ENCODE peak calls at places on chromosomes 1 and 21, in five cellular contexts. A is AG08396, W is glomerular endothelial cell, H is small intestine, E is kidney. U is an unnamed sample.
A peak's percentile ranks its signal among the peaks of the same experiment; 100 is the strongest.

GRCh38 chr1:99754055-99754626 is 12.3 kb downstream of the FRRS1 start:
- DNase-seq in A (no peak), W (no peak), E (no peak), H (no peak), U (no peak)

GRCh38 chr1:188244681-188245080 is 1415.9 kb downstream of the PLA2G4A start:
- DNase-seq in H (no peak), W (no peak), A (no peak), E (no peak), U (no peak)

GRCh38 chr21:17454315-17455027 is 58.4 kb upstream of the CXADR start:
- DNase-seq in E (no peak), A (peak; percentile 39), W (no peak), H (no peak), U (peak; percentile 82)

GRCh38 chr1:174995121-174995520 is 4.6 kb upstream of the CACYBP start:
- DNase-seq in H (no peak), W (no peak), E (no peak), A (no peak), U (no peak)

GRCh38 chr1:182149411-182149965 is 88.0 kb upstream of the ZNF648 start:
- DNase-seq in H (no peak), W (no peak), A (peak; percentile 56), E (no peak), U (no peak)

GRCh38 chr1:207966521-207966920 is 55.6 kb upstream of the CD34 start:
- DNase-seq in W (no peak), H (no peak), E (no peak), A (no peak), U (no peak)

GRCh38 chr21:42009018-42009830 is 936 bp downstream of the ZBTB21 start:
- DNase-seq in H (peak; percentile 43), E (peak; percentile 89), A (peak; percentile 50), W (no peak), U (peak; percentile 82)

GRCh38 chr1:169105434-169106094 is 926 bp upstream of the ATP1B1 start:
- DNase-seq in H (peak; percentile 94), E (peak; percentile 98), A (peak; percentile 33), W (no peak), U (peak; percentile 68)

GRCh38 chr21:32516729-32517649 is 68.3 kb downstream of the TCP10L start:
- DNase-seq in W (no peak), A (peak; percentile 33), H (no peak), E (no peak), U (peak; percentile 90)

GRCh38 chr1:222124602-222125001 is 382.7 kb upstream of the DUSP10 start:
- DNase-seq in H (peak; percentile 1), A (no peak), W (no peak), E (no peak), U (no peak)

GRCh38 chr1:230747886-230748800 is 955 bp downstream of the CAPN9 start:
- DNase-seq in W (no peak), A (no peak), H (peak; percentile 53), E (no peak), U (no peak)

GRCh38 chr1:183025782-183026774 is 2.9 kb downstream of the LAMC1 start:
- DNase-seq in A (no peak), W (no peak), E (no peak), H (no peak), U (peak; percentile 56)

GRCh38 chr1:169892819-169893644 is 664 bp downstream of the SCYL3 start:
- DNase-seq in H (peak; percentile 40), A (peak; percentile 67), W (no peak), E (peak; percentile 85), U (peak; percentile 80)

GRCh38 chr1:2554621-2555387 is 1.4 kb upstream of the TNFRSF14 start:
- DNase-seq in W (no peak), E (no peak), A (no peak), H (peak; percentile 57), U (peak; percentile 93)

GRCh38 chr1:61163355-61163754 is 81.0 kb downstream of the NFIA start:
- DNase-seq in H (no peak), W (no peak), A (no peak), E (no peak), U (no peak)

GRCh38 chr1:61742620-61743431 is 546 bp downstream of the PATJ start:
- DNase-seq in W (no peak), H (peak; percentile 30), A (peak; percentile 80), E (peak; percentile 86), U (peak; percentile 94)

GRCh38 chr1:117077267-117077666 is 17.1 kb downstream of the TTF2 start:
- DNase-seq in A (peak; percentile 42), H (no peak), W (no peak), E (no peak), U (peak; percentile 91)

GRCh38 chr21:43778469-43779335 is 2.6 kb upstream of the CSTB start:
- DNase-seq in A (no peak), E (no peak), H (no peak), W (no peak), U (no peak)

GRCh38 chr1:175376194-175376593 is 183.6 kb upstream of the KIAA0040 start:
- DNase-seq in W (no peak), E (no peak), A (no peak), H (peak; percentile 2), U (no peak)

GRCh38 chr1:243253927-243254232 is 1.2 kb downstream of the CEP170 start:
- DNase-seq in W (no peak), E (no peak), H (peak; percentile 20), A (no peak), U (no peak)

GRCh38 chr1:47694011-47694890 is 256.4 kb downstream of the FOXD2 start:
- DNase-seq in E (no peak), A (no peak), H (no peak), W (no peak), U (peak; percentile 81)

GRCh38 chr1:219446288-219446687 is 166.6 kb downstream of the ZC3H11B start:
- DNase-seq in W (no peak), A (no peak), E (no peak), H (no peak), U (no peak)

GRCh38 chr1:25996966-25997758 is 701 bp downstream of the PAFAH2 start:
- DNase-seq in H (peak; percentile 93), E (no peak), W (no peak), A (peak; percentile 29), U (peak; percentile 77)

GRCh38 chr21:44065428-44065827 is 41.8 kb upstream of the PWP2 start:
- DNase-seq in A (no peak), H (peak; percentile 66), E (no peak), W (no peak), U (peak; percentile 35)

GRCh38 chr21:37339527-37339889 is 27.1 kb upstream of the DYRK1A start:
- DNase-seq in H (no peak), W (no peak), A (no peak), E (no peak), U (no peak)

GRCh38 chr1:204578867-204579664 is 62.9 kb downstream of the MDM4 start:
- DNase-seq in W (no peak), A (peak; percentile 40), H (peak; percentile 51), E (no peak), U (no peak)

GRCh38 chr1:43763497-43763973 is 56.2 kb downstream of the ST3GAL3 start:
- DNase-seq in W (peak; percentile 74), H (peak; percentile 85), E (no peak), A (peak; percentile 82), U (peak; percentile 95)

GRCh38 chr1:230570724-230571390 is 71.4 kb upstream of the COG2 start:
- DNase-seq in A (no peak), H (peak; percentile 60), W (no peak), E (no peak), U (peak; percentile 50)

GRCh38 chr1:211420845-211421454 is 71.0 kb downstream of the RD3 start:
- DNase-seq in H (no peak), W (no peak), A (no peak), E (no peak), U (no peak)

GRCh38 chr1:110554871-110555801 is 36.2 kb upstream of the KCNA10 start:
- DNase-seq in E (peak; percentile 85), A (peak; percentile 70), W (no peak), H (peak; percentile 13), U (no peak)

GRCh38 chr1:22257286-22258275 is 114.7 kb upstream of the WNT4 start:
- DNase-seq in W (no peak), H (peak; percentile 38), E (peak; percentile 86), A (no peak), U (peak; percentile 61)

GRCh38 chr1:115065021-115065420 is 24.3 kb downstream of the TSPAN2 start:
- DNase-seq in A (no peak), W (no peak), H (no peak), E (no peak), U (no peak)